ENCODE peak calls at places on chromosomes 12 and 14, in nine cellular contexts. M is astrocyte of the cerebellum; A is AG10803; E is ecto neural progenitor cell; K is SJSA1; S is ELR; N is stimulated activated CD4-positive, alpha-beta T cell treated with anti-CD3 and anti-CD28 coated beads, TNF-alpha, amount 100 ng/mL, for 24 hours; B is fibroblast of villous mesenchyme; P is effector memory CD8-positive, alpha-beta T cell. R is an unnamed sample.

GRCh38 chr12:42631507-42631906 is 42.0 kb upstream of the PRICKLE1 start:
- DNase-seq in M (no peak), A (no peak), E (no peak), K (no peak), S (no peak), N (no peak), B (peak; percentile 41), P (no peak), R (no peak)

GRCh38 chr14:83874662-83875061 is 1655.3 kb upstream of the FLRT2 start:
- DNase-seq in M (no peak), A (peak; percentile 7), E (no peak), K (no peak), S (no peak), N (no peak), B (peak; percentile 18), P (no peak), R (no peak)

GRCh38 chr14:75456069-75457023 is 28.5 kb downstream of the JDP2 start:
- DNase-seq in M (no peak), A (no peak), E (no peak), K (no peak), S (no peak), N (no peak), B (no peak), P (no peak), R (no peak)

GRCh38 chr12:13436182-13436581 is 239.7 kb downstream of the EMP1 start:
- DNase-seq in M (no peak), A (no peak), E (no peak), K (no peak), S (no peak), N (no peak), B (no peak), P (no peak), R (no peak)

GRCh38 chr12:54523637-54524036 is 25.8 kb upstream of the PDE1B start:
- DNase-seq in M (no peak), A (no peak), E (no peak), K (no peak), S (no peak), N (no peak), B (no peak), P (no peak), R (no peak)

GRCh38 chr14:101072945-101073597 is 169.5 kb upstream of the RTL1 start:
- DNase-seq in M (peak; percentile 86), A (peak; percentile 81), E (peak; percentile 63), K (peak; percentile 67), S (peak; percentile 97), N (no peak), B (peak; percentile 93), P (no peak), R (peak; percentile 97)

GRCh38 chr14:70884595-70885342 is 22.5 kb upstream of the PCNX1 start:
- DNase-seq in M (no peak), A (no peak), E (no peak), K (no peak), S (no peak), N (no peak), B (no peak), P (no peak), R (no peak)

GRCh38 chr12:89212339-89212771 is 139.9 kb downstream of the DUSP6 start:
- DNase-seq in M (no peak), A (no peak), E (no peak), K (no peak), S (no peak), N (no peak), B (peak; percentile 27), P (no peak), R (no peak)

GRCh38 chr14:54681819-54682261 is 114.9 kb downstream of the SAMD4A start:
- DNase-seq in M (peak; percentile 54), A (no peak), E (no peak), K (peak; percentile 48), S (peak; percentile 84), N (no peak), B (peak; percentile 89), P (no peak), R (peak; percentile 68)

GRCh38 chr14:22296722-22297121 is 292.3 kb downstream of the DAD1 start:
- DNase-seq in M (peak; percentile 87), A (peak; percentile 54), E (no peak), K (peak; percentile 43), S (peak; percentile 53), N (no peak), B (peak; percentile 60), P (no peak), R (peak; percentile 67)

GRCh38 chr12:77940011-77940423 is 109.3 kb downstream of the NAV3 start:
- DNase-seq in M (peak; percentile 41), A (peak; percentile 88), E (no peak), K (peak; percentile 93), S (peak; percentile 97), N (no peak), B (peak; percentile 88), P (no peak), R (peak; percentile 92)

GRCh38 chr14:55298423-55298822 is 27.2 kb downstream of the FBXO34 start:
- DNase-seq in M (no peak), A (no peak), E (no peak), K (no peak), S (no peak), N (no peak), B (no peak), P (no peak), R (no peak)

GRCh38 chr12:124837958-124838803 is 25.5 kb downstream of the SCARB1 start:
- DNase-seq in M (peak; percentile 97), A (peak; percentile 99), E (no peak), K (peak; percentile 88), S (peak; percentile 100), N (no peak), B (peak; percentile 99), P (no peak), R (peak; percentile 99)

GRCh38 chr14:98608071-98609060 is 663.6 kb downstream of the BCL11B start:
- DNase-seq in M (no peak), A (no peak), E (no peak), K (no peak), S (no peak), N (no peak), B (no peak), P (no peak), R (no peak)

GRCh38 chr12:64318605-64319004 is 72.0 kb downstream of the C12orf56 start:
- DNase-seq in M (peak; percentile 3), A (peak; percentile 51), E (peak; percentile 52), K (no peak), S (peak; percentile 18), N (no peak), B (peak; percentile 10), P (no peak), R (peak; percentile 3)

GRCh38 chr12:46379352-46379751 is 6.8 kb upstream of the SLC38A2 start:
- DNase-seq in M (no peak), A (no peak), E (no peak), K (no peak), S (no peak), N (no peak), B (no peak), P (no peak), R (no peak)

GRCh38 chr12:70052931-70053497 is 190.2 kb upstream of the CNOT2 start:
- DNase-seq in M (no peak), A (peak; percentile 79), E (no peak), K (peak; percentile 1), S (peak; percentile 68), N (no peak), B (peak; percentile 83), P (no peak), R (peak; percentile 42)